ENCODE peak calls at places on chromosome 13, in four cellular contexts. One of them, this sample, is unnamed.

GRCh38 chr13:51324714-51325440 is 14.6 kb upstream of the SERPINE3 start:
- DNase-seq in A549: no peak
- DNase-seq in epithelial cell of esophagus: no peak
- DNase-seq in coronary artery: no peak
- DNase-seq in this sample: no peak

GRCh38 chr13:44147222-44147621 is 226.4 kb upstream of the SERP2 start:
- DNase-seq in A549: no peak
- DNase-seq in epithelial cell of esophagus: no peak
- DNase-seq in coronary artery: no peak
- DNase-seq in this sample: no peak

GRCh38 chr13:42064259-42064658 is 15.8 kb downstream of the DGKH start:
- DNase-seq in A549: no peak
- DNase-seq in epithelial cell of esophagus: peak; percentile 60
- DNase-seq in coronary artery: no peak
- DNase-seq in this sample: peak; percentile 79

GRCh38 chr13:42258747-42259146 is 13.2 kb upstream of the AKAP11 start:
- DNase-seq in A549: no peak
- DNase-seq in epithelial cell of esophagus: no peak
- DNase-seq in coronary artery: no peak
- DNase-seq in this sample: no peak

GRCh38 chr13:97367427-97367826 is 66.5 kb upstream of the RAP2A start:
- DNase-seq in A549: no peak
- DNase-seq in epithelial cell of esophagus: peak; percentile 42
- DNase-seq in coronary artery: no peak
- DNase-seq in this sample: no peak

GRCh38 chr13:98216135-98216565 is 39.1 kb upstream of the RNF113B start:
- DNase-seq in A549: peak; percentile 13
- DNase-seq in epithelial cell of esophagus: peak; percentile 60
- DNase-seq in coronary artery: peak; percentile 78
- DNase-seq in this sample: peak; percentile 50

GRCh38 chr13:95805921-95806320 is 129.0 kb downstream of the DNAJC3 start:
- DNase-seq in A549: no peak
- DNase-seq in epithelial cell of esophagus: no peak
- DNase-seq in coronary artery: no peak
- DNase-seq in this sample: no peak

GRCh38 chr13:114047358-114047881 is 73.5 kb upstream of the C13orf46 start:
- DNase-seq in A549: no peak
- DNase-seq in epithelial cell of esophagus: no peak
- DNase-seq in coronary artery: no peak
- DNase-seq in this sample: no peak

GRCh38 chr13:46575843-46576242 is 22.9 kb downstream of the LRCH1 start:
- DNase-seq in A549: no peak
- DNase-seq in epithelial cell of esophagus: peak; percentile 74
- DNase-seq in coronary artery: no peak
- DNase-seq in this sample: peak; percentile 82

GRCh38 chr13:33485247-33485646 is 199.7 kb upstream of the STARD13 start:
- DNase-seq in A549: no peak
- DNase-seq in epithelial cell of esophagus: no peak
- DNase-seq in coronary artery: no peak
- DNase-seq in this sample: no peak

GRCh38 chr13:25886438-25887214 is 165.2 kb downstream of the SHISA2 start:
- DNase-seq in A549: no peak
- DNase-seq in epithelial cell of esophagus: peak; percentile 94
- DNase-seq in coronary artery: no peak
- DNase-seq in this sample: peak; percentile 95

GRCh38 chr13:108574856-108575255 is 54.6 kb upstream of the MYO16 start:
- DNase-seq in A549: no peak
- DNase-seq in epithelial cell of esophagus: no peak
- DNase-seq in coronary artery: no peak
- DNase-seq in this sample: no peak

GRCh38 chr13:76516013-76516412 is 370.2 kb downstream of the KCTD12 start:
- DNase-seq in A549: no peak
- DNase-seq in epithelial cell of esophagus: peak; percentile 48
- DNase-seq in coronary artery: no peak
- DNase-seq in this sample: peak; percentile 44

GRCh38 chr13:77384999-77385398 is 58.1 kb upstream of the MYCBP2 start:
- DNase-seq in A549: no peak
- DNase-seq in epithelial cell of esophagus: no peak
- DNase-seq in coronary artery: no peak
- DNase-seq in this sample: no peak

GRCh38 chr13:103443604-103444003 is 377.4 kb upstream of the SLC10A2 start:
- DNase-seq in A549: no peak
- DNase-seq in epithelial cell of esophagus: no peak
- DNase-seq in coronary artery: no peak
- DNase-seq in this sample: no peak
- H3K4me3 ChIP-seq in A549: no peak overlapping the region
- H3K4me3 ChIP-seq in epithelial cell of esophagus: no peak overlapping the region
- H3K4me3 ChIP-seq in coronary artery: no peak overlapping the region
- H3K4me3 ChIP-seq in this sample: no peak overlapping the region

DNA sequence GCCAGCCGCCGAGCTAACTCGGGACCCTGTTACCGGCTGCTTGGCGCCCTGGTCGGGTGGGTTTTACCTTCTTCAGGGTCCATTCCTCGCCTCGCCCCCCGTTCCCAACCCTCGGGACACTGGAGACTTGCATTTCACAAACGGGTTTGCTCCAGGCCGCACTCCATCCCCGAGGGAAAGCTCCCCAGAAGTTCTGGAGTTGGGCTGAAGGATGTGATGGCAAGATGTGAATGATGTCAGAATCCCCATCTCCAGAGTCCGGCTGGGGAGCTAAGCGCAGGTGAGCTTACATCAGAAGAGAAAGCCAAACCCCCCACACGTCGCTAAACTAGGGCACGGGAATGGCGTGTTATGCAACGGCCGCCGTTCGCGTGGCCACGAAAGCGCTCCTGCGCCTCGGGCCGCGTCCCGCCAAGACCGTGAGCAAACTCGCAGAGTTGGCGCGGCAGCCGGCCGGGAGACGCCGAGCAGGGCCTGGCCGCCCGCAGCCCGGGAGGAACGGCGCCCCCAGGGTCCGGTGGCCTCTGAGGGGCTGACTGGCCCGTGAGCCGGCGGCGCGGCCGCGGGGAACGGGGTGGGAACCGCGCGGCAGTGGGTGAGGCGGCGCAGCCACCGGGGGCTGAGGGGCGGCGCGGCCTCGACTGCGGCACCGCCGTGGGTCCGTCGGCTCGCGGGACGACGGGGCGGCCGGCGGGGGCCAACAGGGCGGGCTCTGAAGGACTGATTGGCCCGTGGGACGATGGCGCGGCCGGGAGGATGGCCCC is 1.1 kb downstream of the LATS2 start:
- DNase-seq in A549: no peak
- DNase-seq in epithelial cell of esophagus: peak; percentile 52
- DNase-seq in coronary artery: no peak
- DNase-seq in this sample: no peak
- H3K4me3 ChIP-seq in A549: peak overlapping the region; percentile 69
- H3K4me3 ChIP-seq in epithelial cell of esophagus: peak overlapping the region; percentile 66
- H3K4me3 ChIP-seq in coronary artery: peak overlapping the region; percentile 100
- H3K4me3 ChIP-seq in this sample: peak overlapping the region; percentile 94

GRCh38 chr13:99926014-99926731 is 45.4 kb downstream of the ZIC5 start:
- DNase-seq in A549: peak; percentile 24
- DNase-seq in epithelial cell of esophagus: peak; percentile 76
- DNase-seq in coronary artery: no peak
- DNase-seq in this sample: peak; percentile 62
- H3K4me3 ChIP-seq in A549: no peak overlapping the region
- H3K4me3 ChIP-seq in epithelial cell of esophagus: peak overlapping the region; percentile 40
- H3K4me3 ChIP-seq in coronary artery: no peak overlapping the region
- H3K4me3 ChIP-seq in this sample: peak overlapping the region; percentile 26

DNA sequence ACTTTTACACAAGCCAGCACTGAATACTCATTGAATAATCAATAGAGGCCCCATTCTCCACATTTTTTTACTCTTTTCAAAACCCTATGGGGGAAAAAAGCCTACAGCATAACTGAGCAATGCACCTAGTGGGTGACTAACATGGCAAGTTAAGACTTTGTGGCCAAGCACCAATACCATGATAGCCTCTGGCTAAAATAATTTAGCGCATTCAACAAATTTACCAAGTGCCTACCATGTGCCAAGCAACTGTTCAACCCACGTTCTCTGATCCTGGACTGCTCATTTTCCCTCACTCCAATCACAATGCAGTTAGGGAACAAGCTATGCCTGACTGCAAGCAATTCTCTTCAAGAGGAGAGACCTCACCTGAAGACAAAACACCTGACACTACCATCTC is 3.0 kb downstream of the ANKRD10 start:
- DNase-seq in A549: no peak
- DNase-seq in epithelial cell of esophagus: peak; percentile 68
- DNase-seq in coronary artery: no peak
- DNase-seq in this sample: peak; percentile 78
- H3K4me3 ChIP-seq in A549: no peak overlapping the region
- H3K4me3 ChIP-seq in epithelial cell of esophagus: no peak overlapping the region
- H3K4me3 ChIP-seq in coronary artery: peak overlapping the region; percentile 95
- H3K4me3 ChIP-seq in this sample: no peak overlapping the region

DNA sequence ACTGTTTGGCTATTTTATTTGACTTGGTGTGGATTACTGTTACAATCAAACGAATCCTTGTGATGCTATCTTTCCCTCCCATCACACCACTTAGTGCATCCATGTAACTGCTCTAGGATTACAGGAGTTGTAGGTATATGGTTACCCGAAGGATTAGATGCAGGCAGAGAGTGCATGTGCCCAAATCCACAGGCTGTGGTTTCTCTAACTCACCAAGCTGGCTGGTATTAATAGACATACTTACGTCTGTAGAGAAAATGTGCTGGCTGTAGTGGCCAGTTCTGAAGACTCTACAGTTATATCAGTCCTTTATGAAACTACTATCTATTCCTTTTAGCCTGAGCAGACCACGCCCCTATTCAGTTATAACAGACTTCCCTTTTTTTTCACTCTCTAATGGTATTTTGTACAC is 1.1 kb upstream of the HMGB1 start:
- DNase-seq in A549: no peak
- DNase-seq in epithelial cell of esophagus: no peak
- DNase-seq in coronary artery: no peak
- DNase-seq in this sample: no peak
- H3K4me3 ChIP-seq in A549: no peak overlapping the region
- H3K4me3 ChIP-seq in epithelial cell of esophagus: no peak overlapping the region
- H3K4me3 ChIP-seq in coronary artery: no peak overlapping the region
- H3K4me3 ChIP-seq in this sample: no peak overlapping the region

GRCh38 chr13:58032676-58033440 is 401.3 kb downstream of the PCDH17 start:
- DNase-seq in A549: no peak
- DNase-seq in epithelial cell of esophagus: no peak
- DNase-seq in coronary artery: no peak
- DNase-seq in this sample: no peak
- H3K4me3 ChIP-seq in A549: no peak overlapping the region
- H3K4me3 ChIP-seq in epithelial cell of esophagus: no peak overlapping the region
- H3K4me3 ChIP-seq in coronary artery: no peak overlapping the region
- H3K4me3 ChIP-seq in this sample: no peak overlapping the region

GRCh38 chr13:109783815-109784589 is 2.4 kb downstream of the IRS2 start:
- DNase-seq in A549: no peak
- DNase-seq in epithelial cell of esophagus: no peak
- DNase-seq in coronary artery: peak; percentile 77
- DNase-seq in this sample: no peak
- H3K4me3 ChIP-seq in A549: peak overlapping the region; percentile 89
- H3K4me3 ChIP-seq in epithelial cell of esophagus: peak overlapping the region; percentile 40
- H3K4me3 ChIP-seq in coronary artery: peak overlapping the region; percentile 85
- H3K4me3 ChIP-seq in this sample: peak overlapping the region; percentile 39

GRCh38 chr13:28376604-28377003 is 118.3 kb downstream of the FLT1 start:
- DNase-seq in A549: no peak
- DNase-seq in epithelial cell of esophagus: no peak
- DNase-seq in coronary artery: no peak
- DNase-seq in this sample: no peak
- H3K4me3 ChIP-seq in A549: no peak overlapping the region
- H3K4me3 ChIP-seq in epithelial cell of esophagus: no peak overlapping the region
- H3K4me3 ChIP-seq in coronary artery: no peak overlapping the region
- H3K4me3 ChIP-seq in this sample: no peak overlapping the region

This sample was measured in bronchial epithelial cell.